ENCODE peak calls at places on chromosomes 5 and 9, in four cellular contexts. One of them, this sample, is unnamed.
A peak's percentile ranks its signal among the peaks of the same experiment; 100 is the strongest.

GRCh38 chr9:33185858-33186257 is 18.7 kb upstream of the B4GALT1 start:
- DNase-seq in H1: no peak
- DNase-seq in K562: no peak
- DNase-seq in HepG2: no peak
- DNase-seq in this sample: no peak

GRCh38 chr5:39100851-39101396 is 26.7 kb upstream of the RICTOR start:
- DNase-seq in HepG2: peak; percentile 89
- DNase-seq in K562: no peak
- DNase-seq in H1: no peak
- DNase-seq in this sample: no peak

GRCh38 chr5:180178516-180179398 is 30.3 kb downstream of the RASGEF1C start:
- DNase-seq in K562: no peak
- DNase-seq in HepG2: no peak
- DNase-seq in H1: no peak
- DNase-seq in this sample: no peak

GRCh38 chr5:139859013-139859412 is 63.4 kb downstream of the PSD2 start:
- DNase-seq in HepG2: no peak
- DNase-seq in H1: no peak
- DNase-seq in K562: no peak
- DNase-seq in this sample: no peak

GRCh38 chr5:170747357-170747756 is 36.2 kb upstream of the GABRP start:
- DNase-seq in K562: no peak
- DNase-seq in HepG2: no peak
- DNase-seq in H1: no peak
- DNase-seq in this sample: no peak

GRCh38 chr9:86282979-86283535 is 719 bp upstream of the ISCA1 start:
- DNase-seq in HepG2: no peak
- DNase-seq in K562: no peak
- DNase-seq in H1: no peak
- DNase-seq in this sample: no peak

GRCh38 chr9:133739408-133740280 is 1.5 kb upstream of the SARDH start:
- DNase-seq in H1: no peak
- DNase-seq in K562: no peak
- DNase-seq in HepG2: peak; percentile 91
- DNase-seq in this sample: no peak

GRCh38 chr9:1071730-1072129 is 21.6 kb downstream of the DMRT2 start:
- DNase-seq in HepG2: no peak
- DNase-seq in K562: no peak
- DNase-seq in H1: no peak
- DNase-seq in this sample: no peak

GRCh38 chr5:18465833-18466681 is 831.8 kb downstream of the TAF11L14 start:
- DNase-seq in K562: peak; percentile 37
- DNase-seq in H1: peak; percentile 31
- DNase-seq in HepG2: peak; percentile 41
- DNase-seq in this sample: peak; percentile 17

GRCh38 chr5:101535626-101536025 is 632.5 kb upstream of the ST8SIA4 start:
- DNase-seq in HepG2: no peak
- DNase-seq in H1: no peak
- DNase-seq in K562: no peak
- DNase-seq in this sample: no peak

GRCh38 chr5:57025961-57026360 is 74.0 kb upstream of the MIER3 start:
- DNase-seq in HepG2: no peak
- DNase-seq in H1: no peak
- DNase-seq in K562: no peak
- DNase-seq in this sample: no peak

GRCh38 chr9:88476491-88477271 is 58.3 kb upstream of the NXNL2 start:
- DNase-seq in HepG2: no peak
- DNase-seq in K562: no peak
- DNase-seq in H1: no peak
- DNase-seq in this sample: peak; percentile 3
- TF ChIP-seq BRCA1 in HepG2: no peak
- TF ChIP-seq BRCA1 in K562: no peak
- TF ChIP-seq BRCA1 in H1: no peak
- TF ChIP-seq BRCA1 in this sample: no peak

GRCh38 chr9:112917027-112917986 is 26.6 kb upstream of the SLC46A2 start:
- DNase-seq in HepG2: no peak
- DNase-seq in K562: no peak
- DNase-seq in H1: no peak
- DNase-seq in this sample: no peak
- TF ChIP-seq ATF3 in HepG2: no peak
- TF ChIP-seq ATF3 in K562: no peak
- TF ChIP-seq ATF3 in H1: no peak
- TF ChIP-seq ATF3 in this sample: no peak

GRCh38 chr5:82605441-82605973 is 327.4 kb upstream of the RPS23 start:
- DNase-seq in K562: no peak
- DNase-seq in H1: no peak
- DNase-seq in HepG2: no peak
- DNase-seq in this sample: no peak
- TF ChIP-seq BRCA1 in K562: no peak
- TF ChIP-seq BRCA1 in H1: no peak
- TF ChIP-seq BRCA1 in HepG2: no peak
- TF ChIP-seq BRCA1 in this sample: no peak

GRCh38 chr9:94935396-94935795 is 208.9 kb downstream of the AOPEP start:
- DNase-seq in HepG2: no peak
- DNase-seq in H1: no peak
- DNase-seq in K562: no peak
- DNase-seq in this sample: no peak
- TF ChIP-seq ATF3 in HepG2: no peak
- TF ChIP-seq ATF3 in H1: no peak
- TF ChIP-seq ATF3 in K562: no peak
- TF ChIP-seq ATF3 in this sample: no peak

DNA sequence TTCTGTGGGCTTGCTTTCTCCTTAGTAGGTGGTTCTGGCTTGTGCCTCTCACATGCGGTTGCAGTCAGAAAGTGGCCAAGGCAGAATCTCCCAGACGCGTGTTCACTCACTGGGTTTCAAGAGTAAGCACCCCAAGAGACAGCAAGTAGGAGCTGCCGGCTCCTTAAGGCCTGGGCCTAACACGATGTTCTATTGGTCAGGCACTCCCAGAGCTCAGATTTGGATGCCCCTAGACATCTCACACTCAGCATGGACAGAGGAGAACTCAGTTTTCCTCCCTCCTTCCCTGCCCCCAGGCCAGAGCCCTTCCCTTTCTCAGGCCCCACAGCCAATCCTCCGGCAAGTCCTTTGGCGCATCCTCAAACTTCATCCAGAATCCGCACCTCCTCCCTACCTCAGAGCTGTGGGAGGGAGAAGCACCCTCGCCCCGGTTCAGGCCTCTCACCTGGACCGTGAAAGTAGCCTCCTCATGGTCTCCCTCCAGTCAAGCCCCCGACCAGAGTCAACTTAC is 6.5 kb upstream of the CARD19 start:
- DNase-seq in K562: no peak
- DNase-seq in HepG2: no peak
- DNase-seq in H1: no peak
- DNase-seq in this sample: no peak
- TF ChIP-seq BRCA1 in K562: no peak
- TF ChIP-seq BRCA1 in HepG2: no peak
- TF ChIP-seq BRCA1 in H1: no peak
- TF ChIP-seq BRCA1 in this sample: no peak

GRCh38 chr5:165829504-165829903 is 2324.1 kb downstream of the MAT2B start:
- DNase-seq in HepG2: no peak
- DNase-seq in H1: no peak
- DNase-seq in K562: no peak
- DNase-seq in this sample: no peak

DNA sequence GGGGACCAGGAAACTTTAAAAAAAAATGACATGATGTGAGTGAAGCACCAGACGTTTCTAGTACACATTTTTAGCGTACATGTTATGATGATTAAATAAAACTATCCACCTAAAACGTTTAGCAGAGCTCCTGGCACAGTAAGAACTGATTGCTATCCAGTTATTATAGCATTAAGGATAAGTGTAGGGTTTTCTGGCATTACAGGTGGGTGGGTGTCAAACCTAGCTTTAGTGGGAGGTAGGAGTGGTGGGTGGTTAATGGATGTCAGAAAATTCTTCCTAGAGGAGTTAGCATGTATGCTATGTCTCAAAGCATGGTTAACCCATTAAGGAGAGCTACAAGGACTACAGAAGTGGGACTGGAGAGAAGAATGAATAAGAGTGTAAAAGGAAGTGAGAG is 2329.5 kb downstream of the MAT2B start:
- DNase-seq in K562: no peak
- DNase-seq in H1: no peak
- DNase-seq in HepG2: no peak
- DNase-seq in this sample: no peak
- TF ChIP-seq ATF3 in K562: no peak
- TF ChIP-seq ATF3 in H1: no peak
- TF ChIP-seq ATF3 in HepG2: no peak
- TF ChIP-seq ATF3 in this sample: no peak

DNA sequence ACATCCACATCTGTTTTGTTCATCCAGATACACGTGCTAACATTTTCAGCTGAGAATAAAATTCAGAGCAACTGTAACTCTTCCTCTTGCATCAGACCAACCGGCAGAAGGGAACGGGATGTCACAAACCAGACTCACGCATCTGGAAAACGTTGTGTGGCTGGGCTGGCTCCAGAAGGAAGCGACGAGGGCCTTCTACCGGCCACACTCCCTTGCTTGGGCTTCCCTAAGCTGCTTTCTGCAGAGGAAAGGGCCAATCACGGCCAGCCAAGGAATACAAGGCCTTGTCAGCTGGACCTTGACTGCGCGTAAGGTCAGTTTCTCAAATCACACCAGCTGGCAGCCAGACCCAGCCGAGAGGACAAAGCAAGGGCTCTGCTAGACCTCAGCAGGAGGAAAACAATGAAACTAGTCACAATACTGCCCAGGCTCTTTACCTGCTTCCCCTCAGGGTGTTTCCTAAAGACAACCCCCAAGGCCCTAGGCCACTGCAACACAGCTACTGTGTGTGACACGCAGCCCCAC is 106.1 kb downstream of the THBS4 start:
- DNase-seq in HepG2: no peak
- DNase-seq in K562: no peak
- DNase-seq in H1: peak; percentile 61
- DNase-seq in this sample: no peak
- TF ChIP-seq BRCA1 in HepG2: no peak
- TF ChIP-seq BRCA1 in K562: no peak
- TF ChIP-seq BRCA1 in H1: no peak
- TF ChIP-seq BRCA1 in this sample: no peak

GRCh38 chr9:34576943-34577634 is 12.4 kb downstream of the CNTFR start:
- DNase-seq in K562: peak; percentile 35
- DNase-seq in HepG2: no peak
- DNase-seq in H1: no peak
- DNase-seq in this sample: no peak

GRCh38 chr9:34577635-34578240 is 11.8 kb downstream of the CNTFR start:
- DNase-seq in H1: no peak
- DNase-seq in HepG2: no peak
- DNase-seq in K562: peak; percentile 31
- DNase-seq in this sample: no peak

GRCh38 chr9:34579819-34580185 is 9.7 kb downstream of the CNTFR start:
- DNase-seq in H1: no peak
- DNase-seq in K562: no peak
- DNase-seq in HepG2: no peak
- DNase-seq in this sample: no peak

GRCh38 chr9:34579097-34579818 is 10.3 kb downstream of the CNTFR start:
- DNase-seq in K562: no peak
- DNase-seq in HepG2: no peak
- DNase-seq in H1: no peak
- DNase-seq in this sample: no peak

DNA sequence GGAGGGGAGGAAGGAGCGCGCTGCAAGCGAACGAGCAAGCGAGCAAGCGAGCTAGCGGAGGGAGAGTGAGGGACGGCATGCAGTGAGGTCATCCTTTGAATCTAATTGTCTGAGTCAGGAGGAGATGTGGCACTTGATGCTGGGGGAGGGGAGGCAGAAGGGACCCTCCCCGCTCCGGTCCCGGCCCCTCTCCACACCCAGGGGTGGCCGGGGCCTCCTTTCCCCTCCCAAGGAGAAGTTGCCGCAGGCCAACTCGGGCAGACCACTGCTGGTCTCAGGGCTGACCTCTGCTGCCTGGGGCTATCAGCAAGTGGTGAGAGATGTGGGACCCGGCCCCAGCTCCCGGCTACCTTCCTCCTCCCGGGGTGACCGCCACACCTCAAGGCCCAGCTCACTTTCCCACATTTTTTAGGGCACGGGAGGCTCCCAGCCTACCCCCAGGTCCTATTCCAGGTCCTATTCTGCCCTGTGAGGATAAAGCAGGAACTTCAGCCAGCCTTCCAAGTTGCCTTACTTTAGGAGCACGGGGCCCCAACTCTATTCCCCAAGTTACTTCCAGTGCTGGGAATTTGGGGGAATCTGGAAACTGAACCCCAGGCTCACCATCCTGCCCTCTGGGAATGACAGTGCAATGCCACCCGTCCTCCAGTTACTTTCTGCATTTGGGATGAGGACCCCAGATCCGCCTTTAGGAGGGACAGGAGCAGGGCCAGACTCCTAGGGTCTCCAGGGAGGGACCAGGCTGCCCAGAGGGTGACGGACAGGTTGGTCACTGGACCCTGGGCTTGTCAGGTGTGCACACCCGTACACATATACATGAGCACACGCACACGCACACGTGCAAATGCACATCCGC is 11.1 kb downstream of the CNTFR start:
- DNase-seq in K562: no peak
- DNase-seq in HepG2: no peak
- DNase-seq in H1: no peak
- DNase-seq in this sample: no peak
- TF ChIP-seq ATF3 in K562: no peak
- TF ChIP-seq ATF3 in HepG2: no peak
- TF ChIP-seq ATF3 in H1: no peak
- TF ChIP-seq ATF3 in this sample: no peak

DNA sequence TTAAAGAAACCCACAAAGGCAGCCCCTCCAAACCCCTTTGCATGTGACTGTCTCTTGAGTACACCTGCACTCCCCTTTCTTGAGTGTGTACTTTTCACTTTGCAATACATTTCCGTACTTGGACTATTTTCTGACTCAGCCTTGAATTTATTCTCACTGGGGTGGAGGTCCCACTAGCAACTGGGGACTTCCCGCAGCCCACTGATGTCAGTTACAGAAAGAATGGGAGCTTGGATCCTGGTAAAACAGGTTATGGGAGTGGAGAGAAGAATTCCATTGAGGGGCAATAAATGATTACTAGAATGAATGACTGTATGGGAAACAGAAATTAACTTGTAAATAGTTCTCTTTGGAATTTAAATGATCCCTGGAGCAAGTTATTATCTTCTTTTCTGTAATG is 58.2 kb upstream of the SPATA31C2 start:
- DNase-seq in H1: no peak
- DNase-seq in K562: no peak
- DNase-seq in HepG2: no peak
- DNase-seq in this sample: no peak
- TF ChIP-seq BRCA1 in H1: no peak
- TF ChIP-seq BRCA1 in K562: no peak
- TF ChIP-seq BRCA1 in HepG2: no peak
- TF ChIP-seq BRCA1 in this sample: no peak